ENCODE peak calls at places on chromosomes 2 and 18, in seven cellular contexts. Q is neural crest cell; P is AG04450; H is HFFc6; M is brain microvascular endothelial cell; W is CD8-positive, alpha-beta T cell; F is OCI-LY7. U is an unnamed sample.

GRCh38 chr2:113078350-113078839 is 10.6 kb downstream of the IL1F10 start:
- DNase-seq in Q (no peak), P (no peak), H (no peak), M (peak), W (no peak), F (no peak), U (no peak)

GRCh38 chr2:38260469-38260868 is 116.6 kb downstream of the ATL2 start:
- DNase-seq in Q (no peak), P (no peak), H (no peak), M (no peak), W (no peak), F (no peak), U (no peak)

GRCh38 chr18:58362027-58362575 is 266.8 kb downstream of the ALPK2 start:
- DNase-seq in Q (no peak), P (peak), H (peak), M (peak), W (no peak), F (no peak), U (peak)

GRCh38 chr2:28233070-28233718 is 159.5 kb upstream of the FOSL2 start:
- DNase-seq in Q (no peak), P (no peak), H (no peak), M (no peak), W (no peak), F (no peak), U (no peak)

GRCh38 chr18:54712758-54713157 is 115.5 kb upstream of the RAB27B start:
- DNase-seq in Q (no peak), P (no peak), H (no peak), M (no peak), W (no peak), F (no peak), U (no peak)

GRCh38 chr2:177667626-177668025 is 275.1 kb downstream of the AGPS start:
- DNase-seq in Q (no peak), P (no peak), H (no peak), M (peak), W (no peak), F (no peak), U (no peak)

GRCh38 chr2:209472386-209472832 is 48.6 kb downstream of the MAP2 start:
- DNase-seq in Q (no peak), P (no peak), H (peak), M (no peak), W (no peak), F (no peak), U (no peak)

GRCh38 chr2:232377319-232377718 is 1.2 kb upstream of the ALPP start:
- DNase-seq in Q (no peak), P (no peak), H (no peak), M (no peak), W (no peak), F (no peak), U (no peak)

GRCh38 chr2:206296128-206296527 is 21.7 kb downstream of the ZDBF2 start:
- DNase-seq in Q (no peak), P (no peak), H (peak), M (peak), W (no peak), F (no peak), U (no peak)

GRCh38 chr2:56540467-56540866 is 356.7 kb downstream of the CCDC85A start:
- DNase-seq in Q (no peak), P (no peak), H (no peak), M (no peak), W (no peak), F (no peak), U (no peak)

GRCh38 chr2:173101687-173102086 is 26.0 kb downstream of the MAP3K20 start:
- DNase-seq in Q (no peak), P (no peak), H (no peak), M (peak), W (no peak), F (no peak), U (no peak)

GRCh38 chr2:66050392-66050791 is 384.5 kb upstream of the MEIS1 start:
- DNase-seq in Q (no peak), P (no peak), H (no peak), M (no peak), W (no peak), F (no peak), U (no peak)

GRCh38 chr18:13619505-13620205 is 106.7 kb downstream of the FAM210A start:
- DNase-seq in Q (no peak), P (no peak), H (no peak), M (no peak), W (no peak), F (no peak), U (no peak)

GRCh38 chr2:80335411-80335810 is 30.9 kb upstream of the LRRTM1 start:
- DNase-seq in Q (no peak), P (no peak), H (no peak), M (no peak), W (no peak), F (no peak), U (no peak)

GRCh38 chr2:12507295-12507694 is 209.4 kb upstream of the TRIB2 start:
- DNase-seq in Q (no peak), P (no peak), H (peak), M (no peak), W (no peak), F (no peak), U (peak)

GRCh38 chr2:199261221-199261620 is 196.5 kb downstream of the SATB2 start:
- DNase-seq in Q (no peak), P (peak), H (peak), M (peak), W (no peak), F (no peak), U (peak)

GRCh38 chr2:178909507-178909906 is 102.3 kb upstream of the TTN start:
- DNase-seq in Q (no peak), P (no peak), H (no peak), M (no peak), W (no peak), F (no peak), U (no peak)

GRCh38 chr2:197628043-197628500 is 47.3 kb downstream of the RFTN2 start:
- DNase-seq in Q (peak), P (no peak), H (no peak), M (peak), W (no peak), F (no peak), U (no peak)

GRCh38 chr2:157989227-157989626 is 112.4 kb upstream of the UPP2 start:
- DNase-seq in Q (no peak), P (no peak), H (no peak), M (no peak), W (no peak), F (no peak), U (no peak)
- TF ChIP-seq CTCF in Q (no peak), P (peak), H (no peak), M (no peak), W (no peak), F (no peak), U (no peak)

DNA sequence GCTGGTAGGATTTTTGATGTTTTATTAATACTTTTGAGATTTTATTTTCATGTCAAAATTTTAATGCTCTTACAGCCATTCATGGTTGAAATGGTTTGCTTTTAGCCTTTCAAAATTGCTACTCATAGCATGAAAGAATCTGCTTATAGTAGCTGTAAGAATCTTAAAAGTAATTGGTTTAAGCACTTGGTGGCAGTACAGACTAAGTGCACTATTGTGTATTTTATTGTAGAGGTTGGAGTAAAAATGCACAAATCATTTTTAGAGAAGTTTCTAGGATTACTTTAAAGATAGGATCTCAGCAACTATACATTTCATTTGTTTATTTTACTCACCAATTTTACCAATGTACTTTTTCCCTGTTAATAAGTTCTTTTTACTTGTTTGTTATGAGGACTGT is 205.8 kb downstream of the SPAG16 start:
- DNase-seq in Q (no peak), P (no peak), H (no peak), M (no peak), W (no peak), F (peak), U (no peak)
- TF ChIP-seq CTCF in Q (peak), P (no peak), H (no peak), M (no peak), W (no peak), F (peak), U (no peak)

DNA sequence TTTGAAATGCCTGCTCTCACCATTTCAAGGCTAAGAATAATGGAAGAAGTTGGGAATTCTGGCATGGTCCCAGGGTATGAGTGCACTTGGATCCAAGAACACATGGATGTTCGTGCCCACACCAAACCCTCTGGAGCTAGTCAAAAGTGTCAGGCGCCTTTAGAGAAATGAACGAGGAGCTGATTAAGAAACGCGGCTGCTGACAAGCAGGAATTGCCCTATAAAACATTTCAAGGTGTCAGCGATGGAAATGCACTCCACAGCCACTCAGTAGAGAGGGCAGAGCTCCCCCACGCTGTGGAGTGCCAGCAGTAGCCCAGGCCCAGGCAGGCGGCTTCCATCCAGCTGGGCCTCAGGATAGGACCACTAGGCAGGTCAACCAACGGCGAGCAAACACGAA is 213.7 kb downstream of the TTC32 start:
- DNase-seq in Q (no peak), P (no peak), H (no peak), M (no peak), W (no peak), F (no peak), U (no peak)
- TF ChIP-seq CTCF in Q (no peak), P (no peak), H (no peak), M (no peak), W (no peak), F (no peak), U (no peak)

GRCh38 chr2:183723278-183723677 is 599.0 kb downstream of the NUP35 start:
- DNase-seq in Q (no peak), P (no peak), H (no peak), M (no peak), W (no peak), F (no peak), U (no peak)
- TF ChIP-seq CTCF in Q (no peak), P (no peak), H (no peak), M (no peak), W (no peak), F (no peak), U (no peak)

GRCh38 chr2:27211943-27212625 is at the start of the genes ATRAID and SLC5A6:
- DNase-seq in Q (peak), P (peak), H (peak), M (peak), W (peak), F (peak), U (peak)
- TF ChIP-seq CTCF in Q (no peak), P (no peak), H (no peak), M (no peak), W (no peak), F (no peak), U (no peak)

DNA sequence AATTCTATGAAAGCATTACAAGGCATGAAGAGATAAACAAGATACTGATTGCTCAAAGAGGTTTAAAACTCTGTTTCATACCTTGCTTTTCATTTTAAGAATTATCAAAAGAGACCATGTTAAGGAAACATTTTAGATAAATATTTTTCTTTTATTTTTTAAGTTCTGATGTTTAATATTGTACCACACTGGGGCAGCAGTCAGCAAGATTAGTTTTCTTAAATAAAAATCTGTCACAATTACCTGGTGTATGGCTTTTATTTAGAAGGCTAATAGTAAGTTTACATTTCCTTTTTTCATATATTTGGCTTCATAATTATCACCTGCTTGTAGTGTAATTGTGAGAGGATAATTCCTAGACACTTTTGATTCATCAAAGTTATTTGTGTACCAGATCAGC is 46.4 kb downstream of the ZNF804A start:
- DNase-seq in Q (no peak), P (no peak), H (no peak), M (no peak), W (no peak), F (no peak), U (peak)
- TF ChIP-seq CTCF in Q (no peak), P (peak), H (no peak), M (no peak), W (no peak), F (peak), U (no peak)

GRCh38 chr2:85801871-85802270 is 48.1 kb downstream of the ATOH8 start:
- DNase-seq in Q (no peak), P (no peak), H (no peak), M (no peak), W (no peak), F (no peak), U (no peak)

GRCh38 chr2:85804583-85804982 is 50.8 kb downstream of the ATOH8 start:
- DNase-seq in Q (no peak), P (no peak), H (no peak), M (no peak), W (no peak), F (peak), U (no peak)

GRCh38 chr2:85804026-85804425 is 50.2 kb downstream of the ATOH8 start:
- DNase-seq in Q (no peak), P (no peak), H (no peak), M (no peak), W (no peak), F (no peak), U (no peak)

GRCh38 chr2:85800576-85800975 is 46.8 kb downstream of the ATOH8 start:
- DNase-seq in Q (no peak), P (no peak), H (no peak), M (no peak), W (no peak), F (peak), U (no peak)

GRCh38 chr2:85802337-85803103 is 48.7 kb downstream of the ATOH8 start:
- DNase-seq in Q (no peak), P (peak), H (no peak), M (no peak), W (no peak), F (no peak), U (no peak)
- TF ChIP-seq CTCF in Q (no peak), P (no peak), H (no peak), M (no peak), W (no peak), F (no peak), U (no peak)

GRCh38 chr2:60555066-60555793 is 1.8 kb upstream of the BCL11A start:
- DNase-seq in Q (peak), P (peak), H (peak), M (no peak), W (no peak), F (peak), U (peak)
- TF ChIP-seq CTCF in Q (peak), P (peak), H (peak), M (peak), W (peak), F (peak), U (peak)

GRCh38 chr18:48407358-48407757 is 1.8 kb downstream of the ZBTB7C start:
- DNase-seq in Q (no peak), P (no peak), H (no peak), M (no peak), W (no peak), F (no peak), U (no peak)

GRCh38 chr18:48410095-48410920 is 1.1 kb upstream of the ZBTB7C start:
- DNase-seq in Q (peak), P (peak), H (peak), M (peak), W (peak), F (peak), U (peak)

GRCh38 chr18:48408111-48408726 is 964 bp downstream of the ZBTB7C start:
- DNase-seq in Q (no peak), P (no peak), H (no peak), M (no peak), W (no peak), F (no peak), U (no peak)

GRCh38 chr18:48408727-48409590 is at the start of gene ZBTB7C:
- DNase-seq in Q (peak), P (no peak), H (no peak), M (no peak), W (no peak), F (no peak), U (no peak)

DNA sequence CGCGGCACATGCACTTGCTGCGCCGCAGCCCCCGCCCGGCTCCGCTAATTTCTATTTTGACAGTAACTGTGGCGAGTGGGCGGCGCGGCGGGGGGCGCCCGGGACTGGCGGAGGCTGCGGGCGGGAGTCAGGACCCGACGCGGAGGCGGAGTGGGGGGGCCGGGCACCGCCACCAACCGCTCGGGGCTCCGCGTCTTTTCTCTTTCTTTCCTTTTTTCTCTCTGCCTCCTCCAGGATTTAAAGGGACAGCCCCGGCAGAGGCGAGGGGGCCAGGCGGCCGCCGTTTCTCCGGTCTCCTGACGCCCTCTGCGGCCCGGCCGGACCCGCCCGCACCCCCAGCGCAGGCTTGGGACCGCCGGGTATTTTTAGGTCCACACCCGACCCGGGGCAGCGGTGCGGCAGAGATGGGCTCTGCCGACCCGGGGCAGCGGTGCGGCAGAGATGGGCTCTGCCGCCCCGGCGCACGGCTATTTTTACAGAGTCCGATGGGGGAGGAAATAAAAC is 460 bp upstream of the ZBTB7C start:
- DNase-seq in Q (peak), P (no peak), H (no peak), M (no peak), W (no peak), F (no peak), U (no peak)
- TF ChIP-seq CTCF in Q (no peak), P (no peak), H (no peak), M (no peak), W (no peak), F (no peak), U (no peak)

DNA sequence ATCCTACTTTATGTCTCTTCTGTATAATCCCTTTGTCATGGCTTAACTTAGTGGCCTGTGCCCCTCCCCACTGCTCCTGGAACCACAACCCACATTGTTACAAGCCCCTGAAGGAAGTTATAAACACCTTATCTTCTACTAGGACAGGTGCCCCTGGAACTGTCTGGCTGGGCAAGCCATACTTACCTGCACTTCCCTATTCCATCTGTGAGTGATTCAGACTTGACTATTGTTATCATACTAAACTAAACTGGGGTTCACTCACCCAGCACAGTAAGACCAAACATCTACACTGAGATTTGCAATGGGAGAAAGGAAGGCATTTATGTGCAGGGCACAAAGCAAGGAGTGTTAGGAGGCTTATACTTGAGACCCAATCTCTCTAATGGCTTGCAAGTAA is 3.7 kb upstream of the UGT1A6 start:
- DNase-seq in Q (no peak), P (no peak), H (no peak), M (no peak), W (no peak), F (no peak), U (no peak)
- TF ChIP-seq CTCF in Q (no peak), P (no peak), H (no peak), M (no peak), W (no peak), F (no peak), U (no peak)